ENCODE peak calls at places on chromosomes 1 and 21, in nine cellular contexts. One of them, this sample, is unnamed.

GRCh38 chr1:224252466-224252865 is 69.4 kb downstream of the DEGS1 start:
- DNase-seq in activated T-helper 1 cell treated with anti-CD3 and anti-CD28 coated beads, Interleukin-2, amount 50 U/mL, for 16 hours: no peak
- DNase-seq in stimulated activated CD4-positive, alpha-beta T cell treated with anti-CD3 and anti-CD28 coated beads, Interleukin-4, amount 100 ng/mL, for 1 hour: no peak
- DNase-seq in left ventricle myocardium superior: no peak
- DNase-seq in stimulated activated naive CD4-positive, alpha-beta T cell treated with Interleukin-2 at 50 U/mL for 16 hours: no peak
- DNase-seq in COLO829: no peak
- DNase-seq in ACHN: no peak
- DNase-seq in activated naive CD8-positive, alpha-beta T cell treated with anti-CD3 and anti-CD28 coated beads for 36 hours: no peak
- DNase-seq in C1 segment of cervical spinal cord: no peak
- DNase-seq in this sample: no peak

GRCh38 chr1:36962991-36963390 is 71.3 kb downstream of the GRIK3 start:
- DNase-seq in activated T-helper 1 cell treated with anti-CD3 and anti-CD28 coated beads, Interleukin-2, amount 50 U/mL, for 16 hours: no peak
- DNase-seq in C1 segment of cervical spinal cord: no peak
- DNase-seq in activated naive CD8-positive, alpha-beta T cell treated with anti-CD3 and anti-CD28 coated beads for 36 hours: no peak
- DNase-seq in stimulated activated naive CD4-positive, alpha-beta T cell treated with Interleukin-2 at 50 U/mL for 16 hours: no peak
- DNase-seq in COLO829: no peak
- DNase-seq in stimulated activated CD4-positive, alpha-beta T cell treated with anti-CD3 and anti-CD28 coated beads, Interleukin-4, amount 100 ng/mL, for 1 hour: no peak
- DNase-seq in ACHN: no peak
- DNase-seq in left ventricle myocardium superior: no peak
- DNase-seq in this sample: peak; percentile 24

GRCh38 chr1:162944974-162945639 is 84.1 kb upstream of the CCDC190 start:
- DNase-seq in C1 segment of cervical spinal cord: no peak
- DNase-seq in activated T-helper 1 cell treated with anti-CD3 and anti-CD28 coated beads, Interleukin-2, amount 50 U/mL, for 16 hours: no peak
- DNase-seq in ACHN: no peak
- DNase-seq in COLO829: no peak
- DNase-seq in activated naive CD8-positive, alpha-beta T cell treated with anti-CD3 and anti-CD28 coated beads for 36 hours: no peak
- DNase-seq in stimulated activated CD4-positive, alpha-beta T cell treated with anti-CD3 and anti-CD28 coated beads, Interleukin-4, amount 100 ng/mL, for 1 hour: no peak
- DNase-seq in left ventricle myocardium superior: no peak
- DNase-seq in stimulated activated naive CD4-positive, alpha-beta T cell treated with Interleukin-2 at 50 U/mL for 16 hours: no peak
- DNase-seq in this sample: no peak

GRCh38 chr1:150564051-150564991 is 15.1 kb downstream of the MCL1 start:
- DNase-seq in activated naive CD8-positive, alpha-beta T cell treated with anti-CD3 and anti-CD28 coated beads for 36 hours: no peak
- DNase-seq in ACHN: peak; percentile 17
- DNase-seq in activated T-helper 1 cell treated with anti-CD3 and anti-CD28 coated beads, Interleukin-2, amount 50 U/mL, for 16 hours: no peak
- DNase-seq in left ventricle myocardium superior: no peak
- DNase-seq in stimulated activated naive CD4-positive, alpha-beta T cell treated with Interleukin-2 at 50 U/mL for 16 hours: no peak
- DNase-seq in stimulated activated CD4-positive, alpha-beta T cell treated with anti-CD3 and anti-CD28 coated beads, Interleukin-4, amount 100 ng/mL, for 1 hour: no peak
- DNase-seq in COLO829: no peak
- DNase-seq in C1 segment of cervical spinal cord: no peak
- DNase-seq in this sample: no peak

GRCh38 chr1:202589190-202589680 is 121.0 kb downstream of the SYT2 start:
- DNase-seq in COLO829: peak; percentile 19
- DNase-seq in stimulated activated CD4-positive, alpha-beta T cell treated with anti-CD3 and anti-CD28 coated beads, Interleukin-4, amount 100 ng/mL, for 1 hour: no peak
- DNase-seq in C1 segment of cervical spinal cord: no peak
- DNase-seq in stimulated activated naive CD4-positive, alpha-beta T cell treated with Interleukin-2 at 50 U/mL for 16 hours: no peak
- DNase-seq in left ventricle myocardium superior: peak; percentile 88
- DNase-seq in activated T-helper 1 cell treated with anti-CD3 and anti-CD28 coated beads, Interleukin-2, amount 50 U/mL, for 16 hours: no peak
- DNase-seq in ACHN: peak; percentile 99
- DNase-seq in activated naive CD8-positive, alpha-beta T cell treated with anti-CD3 and anti-CD28 coated beads for 36 hours: no peak
- DNase-seq in this sample: no peak

GRCh38 chr1:58664881-58665280 is 35.0 kb downstream of the MYSM1 start:
- DNase-seq in ACHN: no peak
- DNase-seq in COLO829: peak; percentile 77
- DNase-seq in stimulated activated CD4-positive, alpha-beta T cell treated with anti-CD3 and anti-CD28 coated beads, Interleukin-4, amount 100 ng/mL, for 1 hour: no peak
- DNase-seq in stimulated activated naive CD4-positive, alpha-beta T cell treated with Interleukin-2 at 50 U/mL for 16 hours: no peak
- DNase-seq in activated naive CD8-positive, alpha-beta T cell treated with anti-CD3 and anti-CD28 coated beads for 36 hours: no peak
- DNase-seq in C1 segment of cervical spinal cord: no peak
- DNase-seq in activated T-helper 1 cell treated with anti-CD3 and anti-CD28 coated beads, Interleukin-2, amount 50 U/mL, for 16 hours: no peak
- DNase-seq in left ventricle myocardium superior: no peak
- DNase-seq in this sample: no peak

GRCh38 chr1:151540982-151541377 is 871 bp downstream of the TUFT1 start:
- DNase-seq in COLO829: no peak
- DNase-seq in stimulated activated CD4-positive, alpha-beta T cell treated with anti-CD3 and anti-CD28 coated beads, Interleukin-4, amount 100 ng/mL, for 1 hour: no peak
- DNase-seq in C1 segment of cervical spinal cord: no peak
- DNase-seq in activated naive CD8-positive, alpha-beta T cell treated with anti-CD3 and anti-CD28 coated beads for 36 hours: no peak
- DNase-seq in stimulated activated naive CD4-positive, alpha-beta T cell treated with Interleukin-2 at 50 U/mL for 16 hours: no peak
- DNase-seq in left ventricle myocardium superior: no peak
- DNase-seq in ACHN: no peak
- DNase-seq in activated T-helper 1 cell treated with anti-CD3 and anti-CD28 coated beads, Interleukin-2, amount 50 U/mL, for 16 hours: no peak
- DNase-seq in this sample: no peak

GRCh38 chr1:24931481-24932221 is 1.6 kb upstream of the RUNX3 start:
- DNase-seq in stimulated activated CD4-positive, alpha-beta T cell treated with anti-CD3 and anti-CD28 coated beads, Interleukin-4, amount 100 ng/mL, for 1 hour: no peak
- DNase-seq in left ventricle myocardium superior: no peak
- DNase-seq in COLO829: no peak
- DNase-seq in ACHN: no peak
- DNase-seq in activated T-helper 1 cell treated with anti-CD3 and anti-CD28 coated beads, Interleukin-2, amount 50 U/mL, for 16 hours: no peak
- DNase-seq in activated naive CD8-positive, alpha-beta T cell treated with anti-CD3 and anti-CD28 coated beads for 36 hours: no peak
- DNase-seq in stimulated activated naive CD4-positive, alpha-beta T cell treated with Interleukin-2 at 50 U/mL for 16 hours: no peak
- DNase-seq in C1 segment of cervical spinal cord: no peak
- DNase-seq in this sample: no peak

GRCh38 chr1:225396357-225396756 is 31.5 kb downstream of the LBR start:
- DNase-seq in left ventricle myocardium superior: no peak
- DNase-seq in ACHN: no peak
- DNase-seq in C1 segment of cervical spinal cord: no peak
- DNase-seq in stimulated activated CD4-positive, alpha-beta T cell treated with anti-CD3 and anti-CD28 coated beads, Interleukin-4, amount 100 ng/mL, for 1 hour: no peak
- DNase-seq in activated naive CD8-positive, alpha-beta T cell treated with anti-CD3 and anti-CD28 coated beads for 36 hours: no peak
- DNase-seq in stimulated activated naive CD4-positive, alpha-beta T cell treated with Interleukin-2 at 50 U/mL for 16 hours: no peak
- DNase-seq in COLO829: no peak
- DNase-seq in activated T-helper 1 cell treated with anti-CD3 and anti-CD28 coated beads, Interleukin-2, amount 50 U/mL, for 16 hours: no peak
- DNase-seq in this sample: no peak

GRCh38 chr1:11530731-11531311 is 51.9 kb downstream of the DISP3 start:
- DNase-seq in C1 segment of cervical spinal cord: no peak
- DNase-seq in stimulated activated naive CD4-positive, alpha-beta T cell treated with Interleukin-2 at 50 U/mL for 16 hours: no peak
- DNase-seq in activated T-helper 1 cell treated with anti-CD3 and anti-CD28 coated beads, Interleukin-2, amount 50 U/mL, for 16 hours: no peak
- DNase-seq in ACHN: no peak
- DNase-seq in stimulated activated CD4-positive, alpha-beta T cell treated with anti-CD3 and anti-CD28 coated beads, Interleukin-4, amount 100 ng/mL, for 1 hour: no peak
- DNase-seq in left ventricle myocardium superior: no peak
- DNase-seq in COLO829: no peak
- DNase-seq in activated naive CD8-positive, alpha-beta T cell treated with anti-CD3 and anti-CD28 coated beads for 36 hours: no peak
- DNase-seq in this sample: no peak

GRCh38 chr1:75579046-75579445 is 31.9 kb downstream of the SLC44A5 start:
- DNase-seq in stimulated activated CD4-positive, alpha-beta T cell treated with anti-CD3 and anti-CD28 coated beads, Interleukin-4, amount 100 ng/mL, for 1 hour: no peak
- DNase-seq in activated T-helper 1 cell treated with anti-CD3 and anti-CD28 coated beads, Interleukin-2, amount 50 U/mL, for 16 hours: no peak
- DNase-seq in stimulated activated naive CD4-positive, alpha-beta T cell treated with Interleukin-2 at 50 U/mL for 16 hours: no peak
- DNase-seq in activated naive CD8-positive, alpha-beta T cell treated with anti-CD3 and anti-CD28 coated beads for 36 hours: no peak
- DNase-seq in COLO829: no peak
- DNase-seq in left ventricle myocardium superior: no peak
- DNase-seq in ACHN: no peak
- DNase-seq in C1 segment of cervical spinal cord: no peak
- DNase-seq in this sample: no peak

GRCh38 chr1:172821609-172822274 is 162.8 kb downstream of the FASLG start:
- DNase-seq in left ventricle myocardium superior: no peak
- DNase-seq in activated T-helper 1 cell treated with anti-CD3 and anti-CD28 coated beads, Interleukin-2, amount 50 U/mL, for 16 hours: no peak
- DNase-seq in C1 segment of cervical spinal cord: no peak
- DNase-seq in stimulated activated naive CD4-positive, alpha-beta T cell treated with Interleukin-2 at 50 U/mL for 16 hours: no peak
- DNase-seq in COLO829: no peak
- DNase-seq in activated naive CD8-positive, alpha-beta T cell treated with anti-CD3 and anti-CD28 coated beads for 36 hours: no peak
- DNase-seq in ACHN: no peak
- DNase-seq in stimulated activated CD4-positive, alpha-beta T cell treated with anti-CD3 and anti-CD28 coated beads, Interleukin-4, amount 100 ng/mL, for 1 hour: no peak
- DNase-seq in this sample: no peak

GRCh38 chr21:38839683-38840286 is 34.1 kb downstream of the ETS2 start:
- DNase-seq in stimulated activated CD4-positive, alpha-beta T cell treated with anti-CD3 and anti-CD28 coated beads, Interleukin-4, amount 100 ng/mL, for 1 hour: no peak
- DNase-seq in activated T-helper 1 cell treated with anti-CD3 and anti-CD28 coated beads, Interleukin-2, amount 50 U/mL, for 16 hours: no peak
- DNase-seq in stimulated activated naive CD4-positive, alpha-beta T cell treated with Interleukin-2 at 50 U/mL for 16 hours: no peak
- DNase-seq in ACHN: peak; percentile 42
- DNase-seq in COLO829: no peak
- DNase-seq in C1 segment of cervical spinal cord: no peak
- DNase-seq in activated naive CD8-positive, alpha-beta T cell treated with anti-CD3 and anti-CD28 coated beads for 36 hours: no peak
- DNase-seq in left ventricle myocardium superior: no peak
- DNase-seq in this sample: no peak

GRCh38 chr1:57835620-57836019 is 411.8 kb upstream of the DAB1 start:
- DNase-seq in stimulated activated CD4-positive, alpha-beta T cell treated with anti-CD3 and anti-CD28 coated beads, Interleukin-4, amount 100 ng/mL, for 1 hour: no peak
- DNase-seq in COLO829: no peak
- DNase-seq in left ventricle myocardium superior: no peak
- DNase-seq in activated T-helper 1 cell treated with anti-CD3 and anti-CD28 coated beads, Interleukin-2, amount 50 U/mL, for 16 hours: no peak
- DNase-seq in stimulated activated naive CD4-positive, alpha-beta T cell treated with Interleukin-2 at 50 U/mL for 16 hours: no peak
- DNase-seq in activated naive CD8-positive, alpha-beta T cell treated with anti-CD3 and anti-CD28 coated beads for 36 hours: no peak
- DNase-seq in C1 segment of cervical spinal cord: no peak
- DNase-seq in ACHN: no peak
- DNase-seq in this sample: no peak

GRCh38 chr1:43874716-43875115 is 58.9 kb upstream of the ARTN start:
- DNase-seq in C1 segment of cervical spinal cord: no peak
- DNase-seq in activated naive CD8-positive, alpha-beta T cell treated with anti-CD3 and anti-CD28 coated beads for 36 hours: no peak
- DNase-seq in activated T-helper 1 cell treated with anti-CD3 and anti-CD28 coated beads, Interleukin-2, amount 50 U/mL, for 16 hours: no peak
- DNase-seq in ACHN: no peak
- DNase-seq in stimulated activated naive CD4-positive, alpha-beta T cell treated with Interleukin-2 at 50 U/mL for 16 hours: no peak
- DNase-seq in COLO829: no peak
- DNase-seq in left ventricle myocardium superior: no peak
- DNase-seq in stimulated activated CD4-positive, alpha-beta T cell treated with anti-CD3 and anti-CD28 coated beads, Interleukin-4, amount 100 ng/mL, for 1 hour: no peak
- DNase-seq in this sample: no peak

GRCh38 chr1:160127865-160128523 is 12.4 kb downstream of the ATP1A2 start:
- DNase-seq in C1 segment of cervical spinal cord: no peak
- DNase-seq in left ventricle myocardium superior: no peak
- DNase-seq in activated naive CD8-positive, alpha-beta T cell treated with anti-CD3 and anti-CD28 coated beads for 36 hours: no peak
- DNase-seq in COLO829: no peak
- DNase-seq in activated T-helper 1 cell treated with anti-CD3 and anti-CD28 coated beads, Interleukin-2, amount 50 U/mL, for 16 hours: no peak
- DNase-seq in ACHN: peak; percentile 40
- DNase-seq in stimulated activated naive CD4-positive, alpha-beta T cell treated with Interleukin-2 at 50 U/mL for 16 hours: no peak
- DNase-seq in stimulated activated CD4-positive, alpha-beta T cell treated with anti-CD3 and anti-CD28 coated beads, Interleukin-4, amount 100 ng/mL, for 1 hour: no peak
- DNase-seq in this sample: no peak

GRCh38 chr1:91513160-91513559 is 12.5 kb downstream of the CDC7 start:
- DNase-seq in stimulated activated CD4-positive, alpha-beta T cell treated with anti-CD3 and anti-CD28 coated beads, Interleukin-4, amount 100 ng/mL, for 1 hour: no peak
- DNase-seq in activated naive CD8-positive, alpha-beta T cell treated with anti-CD3 and anti-CD28 coated beads for 36 hours: no peak
- DNase-seq in left ventricle myocardium superior: no peak
- DNase-seq in stimulated activated naive CD4-positive, alpha-beta T cell treated with Interleukin-2 at 50 U/mL for 16 hours: no peak
- DNase-seq in C1 segment of cervical spinal cord: no peak
- DNase-seq in COLO829: no peak
- DNase-seq in ACHN: peak; percentile 31
- DNase-seq in activated T-helper 1 cell treated with anti-CD3 and anti-CD28 coated beads, Interleukin-2, amount 50 U/mL, for 16 hours: no peak
- DNase-seq in this sample: no peak

GRCh38 chr1:205973377-205974232 is 29.6 kb downstream of the RAB7B start:
- DNase-seq in COLO829: no peak
- DNase-seq in activated T-helper 1 cell treated with anti-CD3 and anti-CD28 coated beads, Interleukin-2, amount 50 U/mL, for 16 hours: no peak
- DNase-seq in ACHN: no peak
- DNase-seq in stimulated activated CD4-positive, alpha-beta T cell treated with anti-CD3 and anti-CD28 coated beads, Interleukin-4, amount 100 ng/mL, for 1 hour: no peak
- DNase-seq in C1 segment of cervical spinal cord: no peak
- DNase-seq in activated naive CD8-positive, alpha-beta T cell treated with anti-CD3 and anti-CD28 coated beads for 36 hours: no peak
- DNase-seq in stimulated activated naive CD4-positive, alpha-beta T cell treated with Interleukin-2 at 50 U/mL for 16 hours: no peak
- DNase-seq in left ventricle myocardium superior: no peak
- DNase-seq in this sample: no peak

GRCh38 chr1:171595324-171595723 is 26.7 kb upstream of the MYOCOS start:
- DNase-seq in C1 segment of cervical spinal cord: no peak
- DNase-seq in activated naive CD8-positive, alpha-beta T cell treated with anti-CD3 and anti-CD28 coated beads for 36 hours: no peak
- DNase-seq in ACHN: no peak
- DNase-seq in stimulated activated naive CD4-positive, alpha-beta T cell treated with Interleukin-2 at 50 U/mL for 16 hours: no peak
- DNase-seq in stimulated activated CD4-positive, alpha-beta T cell treated with anti-CD3 and anti-CD28 coated beads, Interleukin-4, amount 100 ng/mL, for 1 hour: no peak
- DNase-seq in activated T-helper 1 cell treated with anti-CD3 and anti-CD28 coated beads, Interleukin-2, amount 50 U/mL, for 16 hours: no peak
- DNase-seq in COLO829: peak; percentile 63
- DNase-seq in left ventricle myocardium superior: no peak
- DNase-seq in this sample: no peak

GRCh38 chr1:151061704-151062103 is 1.5 kb downstream of the MLLT11 start:
- DNase-seq in left ventricle myocardium superior: no peak
- DNase-seq in C1 segment of cervical spinal cord: no peak
- DNase-seq in stimulated activated CD4-positive, alpha-beta T cell treated with anti-CD3 and anti-CD28 coated beads, Interleukin-4, amount 100 ng/mL, for 1 hour: no peak
- DNase-seq in stimulated activated naive CD4-positive, alpha-beta T cell treated with Interleukin-2 at 50 U/mL for 16 hours: no peak
- DNase-seq in activated naive CD8-positive, alpha-beta T cell treated with anti-CD3 and anti-CD28 coated beads for 36 hours: no peak
- DNase-seq in ACHN: no peak
- DNase-seq in activated T-helper 1 cell treated with anti-CD3 and anti-CD28 coated beads, Interleukin-2, amount 50 U/mL, for 16 hours: no peak
- DNase-seq in COLO829: no peak
- DNase-seq in this sample: no peak

GRCh38 chr1:189619682-189620332 is 857.9 kb downstream of the BRINP3 start:
- DNase-seq in activated naive CD8-positive, alpha-beta T cell treated with anti-CD3 and anti-CD28 coated beads for 36 hours: no peak
- DNase-seq in ACHN: peak; percentile 92
- DNase-seq in left ventricle myocardium superior: no peak
- DNase-seq in COLO829: peak; percentile 81
- DNase-seq in activated T-helper 1 cell treated with anti-CD3 and anti-CD28 coated beads, Interleukin-2, amount 50 U/mL, for 16 hours: no peak
- DNase-seq in stimulated activated CD4-positive, alpha-beta T cell treated with anti-CD3 and anti-CD28 coated beads, Interleukin-4, amount 100 ng/mL, for 1 hour: no peak
- DNase-seq in C1 segment of cervical spinal cord: no peak
- DNase-seq in stimulated activated naive CD4-positive, alpha-beta T cell treated with Interleukin-2 at 50 U/mL for 16 hours: no peak
- DNase-seq in this sample: no peak

GRCh38 chr21:26572668-26573381 is at the start of gene CYYR1:
- DNase-seq in left ventricle myocardium superior: peak; percentile 33
- DNase-seq in activated naive CD8-positive, alpha-beta T cell treated with anti-CD3 and anti-CD28 coated beads for 36 hours: no peak
- DNase-seq in activated T-helper 1 cell treated with anti-CD3 and anti-CD28 coated beads, Interleukin-2, amount 50 U/mL, for 16 hours: no peak
- DNase-seq in COLO829: no peak
- DNase-seq in stimulated activated naive CD4-positive, alpha-beta T cell treated with Interleukin-2 at 50 U/mL for 16 hours: no peak
- DNase-seq in stimulated activated CD4-positive, alpha-beta T cell treated with anti-CD3 and anti-CD28 coated beads, Interleukin-4, amount 100 ng/mL, for 1 hour: no peak
- DNase-seq in ACHN: no peak
- DNase-seq in C1 segment of cervical spinal cord: no peak
- DNase-seq in this sample: no peak

GRCh38 chr1:165954940-165955339 is 127.5 kb downstream of the UCK2 start:
- DNase-seq in activated T-helper 1 cell treated with anti-CD3 and anti-CD28 coated beads, Interleukin-2, amount 50 U/mL, for 16 hours: no peak
- DNase-seq in left ventricle myocardium superior: no peak
- DNase-seq in C1 segment of cervical spinal cord: no peak
- DNase-seq in ACHN: no peak
- DNase-seq in stimulated activated CD4-positive, alpha-beta T cell treated with anti-CD3 and anti-CD28 coated beads, Interleukin-4, amount 100 ng/mL, for 1 hour: no peak
- DNase-seq in COLO829: no peak
- DNase-seq in activated naive CD8-positive, alpha-beta T cell treated with anti-CD3 and anti-CD28 coated beads for 36 hours: no peak
- DNase-seq in stimulated activated naive CD4-positive, alpha-beta T cell treated with Interleukin-2 at 50 U/mL for 16 hours: no peak
- DNase-seq in this sample: no peak

GRCh38 chr21:38123626-38124025 is 133.2 kb upstream of the KCNJ15 start:
- DNase-seq in stimulated activated CD4-positive, alpha-beta T cell treated with anti-CD3 and anti-CD28 coated beads, Interleukin-4, amount 100 ng/mL, for 1 hour: no peak
- DNase-seq in C1 segment of cervical spinal cord: no peak
- DNase-seq in ACHN: no peak
- DNase-seq in left ventricle myocardium superior: no peak
- DNase-seq in activated naive CD8-positive, alpha-beta T cell treated with anti-CD3 and anti-CD28 coated beads for 36 hours: no peak
- DNase-seq in activated T-helper 1 cell treated with anti-CD3 and anti-CD28 coated beads, Interleukin-2, amount 50 U/mL, for 16 hours: no peak
- DNase-seq in stimulated activated naive CD4-positive, alpha-beta T cell treated with Interleukin-2 at 50 U/mL for 16 hours: no peak
- DNase-seq in COLO829: no peak
- DNase-seq in this sample: no peak

GRCh38 chr1:239858058-239858457 is 233.6 kb upstream of the FMN2 start:
- DNase-seq in left ventricle myocardium superior: no peak
- DNase-seq in C1 segment of cervical spinal cord: no peak
- DNase-seq in stimulated activated naive CD4-positive, alpha-beta T cell treated with Interleukin-2 at 50 U/mL for 16 hours: no peak
- DNase-seq in stimulated activated CD4-positive, alpha-beta T cell treated with anti-CD3 and anti-CD28 coated beads, Interleukin-4, amount 100 ng/mL, for 1 hour: no peak
- DNase-seq in activated T-helper 1 cell treated with anti-CD3 and anti-CD28 coated beads, Interleukin-2, amount 50 U/mL, for 16 hours: no peak
- DNase-seq in ACHN: no peak
- DNase-seq in activated naive CD8-positive, alpha-beta T cell treated with anti-CD3 and anti-CD28 coated beads for 36 hours: no peak
- DNase-seq in COLO829: peak; percentile 93
- DNase-seq in this sample: no peak

This sample was measured in substantia nigra.